ENCODE peak calls at places on chromosomes 4 and X, in four cellular contexts. P is mucosa of descending colon, G is WTC11, N is PC-9. U is an unnamed sample.

GRCh38 chr4:97585274-97585673 is 558.0 kb downstream of the STPG2 start:
- DNase-seq in P (no peak), N (no peak), G (no peak), U (no peak)

GRCh38 chr4:24856586-24856985 is 56.3 kb downstream of the CCDC149 start:
- DNase-seq in N (no peak), G (no peak), P (no peak), U (peak)

GRCh38 chr4:124564121-124564520 is 148.4 kb downstream of the ANKRD50 start:
- DNase-seq in P (no peak), N (no peak), G (no peak), U (no peak)

GRCh38 chr4:185708348-185708747 is 103.6 kb downstream of the SORBS2 start:
- DNase-seq in G (no peak), N (no peak), P (no peak), U (no peak)

GRCh38 chr4:37441231-37442061 is 196.9 kb downstream of the NWD2 start:
- DNase-seq in G (no peak), N (peak), P (peak), U (no peak)

GRCh38 chrX:121146059-121146628 is 98.7 kb downstream of the GLUD2 start:
- DNase-seq in G (no peak), P (no peak), N (no peak), U (no peak)

GRCh38 chr4:86033171-86033570 is 326.7 kb downstream of the MAPK10 start:
- DNase-seq in P (peak), G (no peak), N (no peak), U (no peak)

GRCh38 chr4:156999175-156999517 is 27.5 kb upstream of the PDGFC start:
- DNase-seq in N (peak), G (no peak), P (peak), U (no peak)

GRCh38 chrX:50988649-50989048 is 78.1 kb downstream of the BMP15 start:
- DNase-seq in N (no peak), G (peak), P (peak), U (peak)

GRCh38 chr4:79915276-79915675 is 157.8 kb downstream of the ANTXR2 start:
- DNase-seq in G (no peak), P (no peak), N (no peak), U (no peak)

GRCh38 chrX:74179071-74179470 is 124.9 kb upstream of the ZCCHC13 start:
- DNase-seq in N (peak), P (no peak), G (no peak), U (no peak)

GRCh38 chrX:132622130-132622529 is 133.3 kb upstream of the MBNL3 start:
- DNase-seq in N (peak), G (no peak), P (no peak), U (no peak)

GRCh38 chr4:27149541-27150212 is 289.0 kb downstream of the STIM2 start:
- DNase-seq in N (no peak), G (no peak), P (no peak), U (no peak)

GRCh38 chr4:106982711-106983211 is 53.4 kb downstream of the DKK2 start:
- DNase-seq in N (no peak), P (no peak), G (no peak), U (no peak)

GRCh38 chr4:188178276-188178675 is 39.0 kb downstream of the TRIML1 start:
- DNase-seq in N (peak), G (no peak), P (no peak), U (no peak)

GRCh38 chr4:94208268-94208667 is 603 bp downstream of the SMARCAD1 start:
- DNase-seq in P (no peak), G (no peak), N (no peak), U (no peak)

DNA sequence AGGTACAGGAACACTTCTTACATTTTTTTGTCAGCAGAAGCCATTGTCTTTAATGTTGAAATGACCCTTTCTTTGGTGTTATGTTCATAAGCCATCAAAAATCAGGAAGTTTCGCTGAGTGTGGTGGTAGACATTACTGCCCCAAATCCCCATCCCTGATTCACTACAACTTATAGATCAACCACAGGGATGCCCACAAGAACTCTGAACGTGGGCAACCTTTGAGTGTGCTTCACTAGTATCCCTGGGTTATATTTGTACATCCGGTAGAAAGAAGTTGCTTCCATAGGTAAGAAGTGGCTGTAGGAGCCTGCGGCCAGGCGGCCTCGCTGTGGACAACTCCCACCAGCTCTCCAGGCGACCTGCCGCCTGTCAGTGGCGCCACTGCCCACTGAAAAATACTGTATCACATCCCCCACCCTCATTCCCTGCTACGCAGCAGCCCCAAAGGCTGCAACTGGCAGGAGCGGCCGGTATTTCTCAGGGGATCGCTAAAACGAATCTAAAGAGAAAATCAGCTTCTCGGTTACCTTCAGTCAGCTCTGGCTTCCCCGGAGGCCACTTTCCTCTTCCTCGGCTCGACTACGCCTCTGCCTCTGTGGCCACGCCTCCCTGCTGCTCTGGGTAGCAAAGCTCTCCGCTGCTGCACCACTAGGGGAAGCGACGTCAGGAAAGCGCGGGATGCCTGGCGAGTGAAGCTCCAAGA is 13.9 kb upstream of the ETDC start:
- DNase-seq in N (no peak), G (peak), P (peak), U (peak)
- TF ChIP-seq CTCF in N (no peak), G (no peak), P (no peak), U (peak)

GRCh38 chr4:2673157-2673556 is 83.0 kb downstream of the TNIP2 start:
- DNase-seq in N (no peak), P (no peak), G (no peak), U (no peak)
- TF ChIP-seq CTCF in N (no peak), P (no peak), G (no peak), U (no peak)

DNA sequence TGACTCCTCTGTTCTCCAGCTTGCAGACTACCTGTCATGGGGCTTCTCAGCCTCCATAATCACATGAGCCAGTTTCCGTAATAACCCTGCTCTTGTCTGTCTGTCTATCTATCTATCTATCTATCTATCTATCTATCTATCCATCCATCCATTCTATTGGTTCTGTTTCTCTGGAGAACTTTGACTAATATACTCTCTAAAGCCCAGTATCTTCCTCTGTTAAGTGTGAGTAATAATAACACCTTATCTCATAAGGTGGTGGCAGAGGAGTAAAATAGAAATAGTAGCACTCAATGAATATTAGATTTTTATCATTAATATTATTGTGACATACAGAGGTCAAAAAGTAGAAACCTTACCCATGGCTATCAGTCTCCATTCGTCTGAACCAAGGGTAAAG is 177.9 kb upstream of the PGRMC2 start:
- DNase-seq in P (no peak), G (no peak), N (no peak), U (no peak)
- TF ChIP-seq CTCF in P (no peak), G (no peak), N (no peak), U (no peak)

DNA sequence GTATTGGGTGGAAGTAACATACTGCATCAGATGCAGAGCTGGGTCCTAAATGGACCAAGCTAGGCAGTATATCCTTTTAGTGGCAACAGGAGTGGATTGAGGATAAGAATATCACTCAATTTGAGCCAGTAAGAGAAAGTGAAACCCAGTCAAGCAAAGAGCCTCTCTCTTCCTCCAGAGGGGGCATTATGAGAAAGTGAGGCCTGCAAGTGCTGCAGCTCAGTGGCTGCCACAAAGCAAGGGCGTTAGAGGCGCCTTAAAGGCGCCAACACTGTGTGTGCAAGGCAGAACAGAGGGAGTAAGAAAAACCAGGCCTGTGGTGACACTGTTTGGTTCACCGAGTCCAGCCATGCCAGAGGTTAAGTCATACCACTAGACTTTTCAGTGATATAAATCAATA is 17.5 kb downstream of the STX18 start:
- DNase-seq in N (no peak), P (no peak), G (peak), U (peak)
- TF ChIP-seq CTCF in N (no peak), P (no peak), G (no peak), U (peak)

DNA sequence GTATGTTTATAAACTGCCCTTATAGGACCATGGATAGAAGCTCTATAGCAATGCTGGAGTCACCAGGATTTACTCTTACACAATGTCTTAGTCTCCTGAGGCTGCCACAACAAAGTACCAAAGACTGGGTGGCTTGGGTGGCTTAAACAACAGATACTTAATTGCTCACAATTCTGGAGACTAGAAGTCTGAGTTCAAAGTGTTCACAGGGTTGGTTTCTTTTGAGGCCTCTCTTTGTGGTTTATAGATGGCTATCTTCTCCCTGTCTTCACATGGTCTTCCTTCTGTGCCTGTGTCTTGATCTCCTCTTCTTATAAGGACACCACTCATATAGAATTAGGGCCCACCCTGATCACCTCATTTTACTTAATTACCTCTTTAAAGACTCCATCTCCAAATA is 2.0 kb upstream of the TRPC3 start:
- DNase-seq in P (no peak), N (no peak), G (no peak), U (no peak)
- TF ChIP-seq CTCF in P (no peak), N (no peak), G (no peak), U (no peak)

DNA sequence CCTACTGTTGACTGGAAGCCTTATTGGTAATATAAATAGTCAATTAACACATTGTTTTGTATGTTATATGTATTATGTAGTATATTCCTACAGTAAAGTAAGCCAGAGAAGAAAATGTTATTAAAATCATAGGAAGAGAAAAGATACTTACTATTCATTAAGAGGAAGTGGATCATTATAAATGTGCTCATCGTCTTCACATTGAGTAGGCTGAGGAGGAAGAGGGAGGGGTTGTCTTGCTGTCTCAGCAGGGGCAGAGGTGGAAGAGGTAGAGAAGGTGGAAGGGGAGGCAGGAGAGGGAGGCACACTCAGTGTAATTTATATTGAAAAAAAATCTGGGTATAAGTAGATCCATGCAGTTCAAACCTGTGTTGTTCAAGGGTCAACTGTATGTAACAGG is 10.6 kb downstream of the CDKL5 start:
- DNase-seq in N (no peak), G (no peak), P (no peak), U (no peak)
- TF ChIP-seq CTCF in N (no peak), G (no peak), P (no peak), U (no peak)

U was measured in GM13976.